ENCODE peak calls at places on chromosomes 13 and 19, in six cellular contexts. M is Caco-2, P is choroid plexus epithelial cell, I is left ventricle myocardium inferior, R is A673, A is astrocyte. B is an unnamed sample.

GRCh38 chr13:110062077-110062776 is 244.7 kb downstream of the COL4A1 start:
- DNase-seq in A (peak; percentile 32), P (no peak), R (no peak), I (peak; percentile 52), M (no peak), B (no peak)

GRCh38 chr19:35261356-35262100 is 7.2 kb upstream of the USF2 start:
- DNase-seq in A (no peak), P (no peak), I (no peak), R (no peak), M (no peak), B (no peak)

GRCh38 chr13:102128216-102128800 is 273.5 kb downstream of the FGF14 start:
- DNase-seq in P (peak; percentile 53), A (peak; percentile 82), I (no peak), M (no peak), R (peak; percentile 91), B (peak; percentile 95)

GRCh38 chr19:18109731-18110671 is 12.4 kb downstream of the MAST3 start:
- DNase-seq in M (peak; percentile 75), I (peak; percentile 66), R (no peak), P (no peak), A (no peak), B (no peak)

GRCh38 chr13:83732755-83733154 is 149.5 kb downstream of the SLITRK1 start:
- DNase-seq in P (no peak), R (no peak), A (no peak), I (no peak), M (no peak), B (no peak)

GRCh38 chr13:59623516-59623915 is 540.2 kb downstream of the DIAPH3 start:
- DNase-seq in R (no peak), I (no peak), P (no peak), A (no peak), M (no peak), B (no peak)

GRCh38 chr13:91280806-91281205 is 66.7 kb upstream of the MIR17HG start:
- DNase-seq in M (no peak), I (no peak), P (no peak), R (peak; percentile 25), A (no peak), B (no peak)

GRCh38 chr13:112963641-112964040 is 5.4 kb upstream of the MCF2L start:
- DNase-seq in P (no peak), A (no peak), I (no peak), M (no peak), R (no peak), B (no peak)

GRCh38 chr19:2720777-2721569 is at the start of gene DIRAS1:
- DNase-seq in I (no peak), M (no peak), P (no peak), R (no peak), A (no peak), B (no peak)

GRCh38 chr19:35142531-35143230 is 374 bp upstream of the FXYD7 start:
- DNase-seq in A (no peak), I (peak; percentile 40), P (peak; percentile 40), M (peak; percentile 72), R (peak; percentile 64), B (no peak)

GRCh38 chr19:4379383-4380253 is 20.7 kb downstream of the SH3GL1 start:
- DNase-seq in R (peak; percentile 57), A (peak; percentile 69), M (no peak), I (no peak), P (peak; percentile 50), B (peak; percentile 60)

GRCh38 chr19:4639531-4640246 is 373 bp downstream of the TNFAIP8L1 start:
- DNase-seq in M (peak; percentile 49), A (no peak), I (no peak), R (no peak), P (no peak), B (no peak)

GRCh38 chr19:18895038-18895827 is 725 bp downstream of the CERS1 start:
- DNase-seq in M (peak; percentile 86), R (no peak), A (no peak), P (peak; percentile 7), I (no peak), B (peak; percentile 34)

GRCh38 chr19:54452626-54453025 is 3.6 kb downstream of the LENG8 start:
- DNase-seq in I (no peak), A (no peak), R (no peak), M (no peak), P (no peak), B (no peak)

GRCh38 chr19:48295458-48295857 is 25.6 kb downstream of the ZNF114 start:
- DNase-seq in R (no peak), P (no peak), I (no peak), M (peak; percentile 36), A (no peak), B (no peak)

GRCh38 chr13:109720758-109721184 is 65.6 kb downstream of the IRS2 start:
- DNase-seq in P (no peak), R (no peak), M (no peak), I (no peak), A (no peak), B (no peak)

GRCh38 chr13:62627226-62627625 is 1211.6 kb upstream of the PCDH20 start:
- DNase-seq in M (no peak), A (no peak), R (no peak), I (no peak), P (no peak), B (no peak)

GRCh38 chr13:63425131-63425530 is 2009.5 kb upstream of the PCDH20 start:
- DNase-seq in P (peak; percentile 67), M (no peak), I (no peak), A (peak; percentile 36), R (no peak), B (no peak)

GRCh38 chr13:53007872-53008271 is 20.7 kb upstream of the OLFM4 start:
- DNase-seq in R (no peak), I (peak; percentile 19), P (no peak), M (no peak), A (no peak), B (no peak)

GRCh38 chr19:19262190-19263057 is 10.7 kb downstream of the TM6SF2 start:
- DNase-seq in M (no peak), P (no peak), I (no peak), R (no peak), A (no peak), B (no peak)

GRCh38 chr13:40283666-40284065 is 382.8 kb downstream of the FOXO1 start:
- DNase-seq in I (no peak), M (peak; percentile 15), A (no peak), R (no peak), P (no peak), B (no peak)

GRCh38 chr19:533485-534058 is 2.0 kb downstream of the CDC34 start:
- DNase-seq in R (no peak), P (no peak), A (no peak), M (no peak), I (no peak), B (no peak)

GRCh38 chr19:4277051-4277700 is 1.9 kb upstream of the SHD start:
- DNase-seq in A (no peak), M (no peak), I (no peak), R (peak; percentile 40), P (no peak), B (no peak)

GRCh38 chr13:26420282-26420960 is 137.1 kb upstream of the WASF3 start:
- DNase-seq in A (peak; percentile 3), R (no peak), M (no peak), I (no peak), P (no peak), B (no peak)

GRCh38 chr13:106917024-106917491 is 349.1 kb upstream of the ARGLU1 start:
- DNase-seq in R (no peak), I (peak; percentile 33), M (no peak), A (no peak), P (peak; percentile 11), B (no peak)

GRCh38 chr19:21947775-21948174 is 63.0 kb downstream of the ZNF208 start:
- DNase-seq in P (peak; percentile 14), M (no peak), R (peak; percentile 1), A (peak; percentile 0), I (no peak), B (peak; percentile 18)

GRCh38 chr19:1079566-1080111 is 12.7 kb downstream of the ARHGAP45 start:
- DNase-seq in I (no peak), M (no peak), P (no peak), A (no peak), R (no peak), B (no peak)

GRCh38 chr13:32228330-32229041 is 86.7 kb downstream of the ZAR1L start:
- DNase-seq in A (peak; percentile 66), P (peak; percentile 80), M (peak; percentile 81), R (no peak), I (no peak), B (peak; percentile 46)

DNA sequence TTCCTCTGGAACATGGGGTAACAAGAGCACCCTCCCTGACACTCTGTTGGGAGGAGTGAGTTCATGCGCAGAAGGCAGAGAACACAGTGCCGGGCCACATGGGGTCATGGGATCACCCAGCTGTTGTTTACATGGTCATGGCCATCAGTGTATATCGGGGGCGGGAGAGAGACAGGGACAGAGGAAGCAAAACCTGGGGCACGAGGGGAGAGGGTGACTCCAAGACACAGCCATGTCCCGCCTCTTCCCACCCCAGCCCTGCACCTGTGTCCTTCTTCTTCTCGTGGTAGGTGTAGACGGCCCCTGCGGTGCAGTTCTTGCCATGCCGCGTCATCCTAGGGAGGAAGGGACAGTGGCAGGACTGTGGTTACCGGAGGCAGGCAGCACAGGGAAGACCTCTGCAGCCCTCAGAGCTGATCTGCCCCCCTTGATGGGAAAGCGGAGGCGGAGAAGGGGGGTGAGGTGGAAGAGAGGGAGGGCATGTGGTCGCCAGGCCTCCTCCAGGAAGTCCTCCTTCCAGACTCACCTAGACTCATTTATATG is 19.9 kb downstream of the NOSIP start:
- DNase-seq in P (no peak), I (peak; percentile 35), R (no peak), A (no peak), M (no peak), B (no peak)
- H3K4me3 ChIP-seq in P (no peak overlapping the region), I (no peak overlapping the region), R (no peak overlapping the region), A (no peak overlapping the region), M (no peak overlapping the region), B (no peak overlapping the region)

GRCh38 chr13:20567881-20568528 is 1.0 kb downstream of the IFT88 start:
- DNase-seq in M (no peak), P (no peak), R (no peak), A (no peak), I (no peak), B (peak; percentile 3)
- H3K4me3 ChIP-seq in M (peak overlapping the region; percentile 79), P (peak overlapping the region; percentile 91), R (peak overlapping the region; percentile 57), A (peak overlapping the region; percentile 77), I (peak overlapping the region; percentile 94), B (peak overlapping the region; percentile 62)

DNA sequence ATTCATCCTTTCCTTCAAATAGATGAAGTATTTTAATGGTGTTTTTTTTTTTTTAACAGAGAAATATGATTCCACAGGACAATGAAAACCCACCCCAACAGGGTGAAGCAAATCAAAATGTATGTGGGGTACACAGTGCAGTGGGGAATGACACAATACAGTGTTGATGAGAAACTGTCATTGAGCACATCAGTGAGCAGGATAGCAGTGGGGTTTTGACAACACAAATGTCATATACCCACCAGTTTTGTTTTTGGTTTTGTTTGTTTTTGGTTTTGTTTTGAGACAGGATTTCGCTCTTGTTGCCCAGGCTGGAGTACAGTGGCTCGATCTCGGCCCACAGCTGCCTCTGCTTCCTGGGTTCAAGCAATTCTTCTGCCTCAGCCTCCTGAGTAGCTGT is 29.2 kb downstream of the ZNF844 start:
- DNase-seq in M (no peak), I (no peak), P (no peak), R (no peak), A (no peak), B (no peak)
- H3K4me3 ChIP-seq in M (no peak overlapping the region), I (no peak overlapping the region), P (no peak overlapping the region), R (peak overlapping the region; percentile 89), A (no peak overlapping the region), B (no peak overlapping the region)

DNA sequence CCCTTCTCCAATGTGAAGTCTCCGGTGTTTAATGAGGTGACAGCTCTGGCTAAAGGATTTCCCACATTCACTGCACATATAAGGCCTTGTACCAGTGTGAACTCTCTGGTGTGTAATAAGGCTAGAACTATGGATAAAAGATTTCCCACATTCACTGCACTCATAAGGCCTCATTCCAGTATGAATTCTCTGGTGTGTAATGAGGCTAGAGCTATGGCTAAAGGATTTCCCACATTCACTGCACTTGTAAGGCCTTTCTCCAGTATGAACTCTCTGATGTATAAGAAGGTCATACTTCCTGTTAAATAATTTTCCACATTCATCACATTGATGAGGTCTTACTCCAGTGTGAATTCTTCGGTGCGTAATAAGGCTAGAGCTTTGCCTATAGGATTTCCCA is 5.9 kb downstream of the ZNF256 start:
- DNase-seq in I (no peak), R (no peak), P (no peak), M (no peak), A (no peak), B (no peak)
- H3K4me3 ChIP-seq in I (no peak overlapping the region), R (no peak overlapping the region), P (no peak overlapping the region), M (no peak overlapping the region), A (no peak overlapping the region), B (no peak overlapping the region)

B was measured in fibroblast of mammary gland.